ENCODE peak calls at places on chromosomes 5 and 9, in five cellular contexts. W, U, Z, E and G are unnamed samples.
A peak's percentile ranks its signal among the peaks of the same experiment; 100 is the strongest.

GRCh38 chr5:157459715-157460599 is at the start of gene NIPAL4:
- DNase-seq in Z (peak; percentile 86), E (peak; percentile 38), U (peak; percentile 32), W (peak; percentile 34), G (peak; percentile 38)

GRCh38 chr5:56167522-56167921 is 65.6 kb downstream of the ANKRD55 start:
- DNase-seq in Z (no peak), U (no peak), E (no peak), W (no peak), G (no peak)

GRCh38 chr9:37444890-37445289 is 20.4 kb downstream of the ZBTB5 start:
- DNase-seq in U (no peak), Z (no peak), W (no peak), E (no peak), G (no peak)

GRCh38 chr5:96790851-96791513 is 16.8 kb downstream of the ERAP1 start:
- DNase-seq in Z (no peak), U (no peak), W (no peak), E (no peak), G (no peak)

GRCh38 chr5:77419644-77420582 is 72.2 kb downstream of the WDR41 start:
- DNase-seq in W (no peak), U (no peak), Z (no peak), E (no peak), G (no peak)

GRCh38 chr5:158121678-158122077 is 262.7 kb upstream of the CLINT1 start:
- DNase-seq in Z (no peak), E (no peak), U (no peak), W (no peak), G (no peak)

GRCh38 chr9:96087669-96088299 is 212.3 kb downstream of the ERCC6L2 start:
- DNase-seq in W (no peak), U (no peak), E (no peak), Z (no peak), G (no peak)

GRCh38 chr9:33318781-33319180 is 28.5 kb downstream of the NFX1 start:
- DNase-seq in U (no peak), E (no peak), W (no peak), Z (peak; percentile 76), G (no peak)

GRCh38 chr9:76459691-76460635 is 981 bp downstream of the GCNT1 start:
- DNase-seq in W (no peak), E (peak; percentile 56), U (no peak), Z (peak; percentile 84), G (peak; percentile 39)

GRCh38 chr9:91949946-91950664 is at the start of gene ROR2:
- DNase-seq in U (peak; percentile 9), E (peak; percentile 89), Z (peak; percentile 78), W (peak; percentile 56), G (peak; percentile 85)

GRCh38 chr9:105880517-105880916 is 186.2 kb downstream of the TMEM38B start:
- DNase-seq in U (no peak), Z (no peak), W (no peak), E (no peak), G (no peak)

GRCh38 chr5:109099081-109099480 is 310.7 kb downstream of the PJA2 start:
- DNase-seq in Z (no peak), E (no peak), W (no peak), U (no peak), G (no peak)

GRCh38 chr9:126295936-126296600 is 30.6 kb upstream of the MVB12B start:
- DNase-seq in U (no peak), W (no peak), E (no peak), Z (no peak), G (no peak)

GRCh38 chr9:36436909-36437308 is 36.8 kb upstream of the RNF38 start:
- DNase-seq in W (no peak), Z (no peak), E (peak; percentile 68), U (no peak), G (peak; percentile 78)

GRCh38 chr9:124306098-124306735 is 48.5 kb downstream of the NEK6 start:
- DNase-seq in U (no peak), E (no peak), W (no peak), Z (no peak), G (no peak)

GRCh38 chr5:55533806-55534435 is 843 bp downstream of the PLPP1 start:
- DNase-seq in W (no peak), U (no peak), E (peak; percentile 72), Z (no peak), G (no peak)

GRCh38 chr5:36363101-36363500 is 61.4 kb upstream of the RANBP3L start:
- DNase-seq in Z (no peak), E (no peak), U (no peak), W (no peak), G (no peak)

GRCh38 chr9:127580879-127581278 is 31.2 kb upstream of the STXBP1 start:
- DNase-seq in U (no peak), W (no peak), Z (no peak), E (no peak), G (no peak)

GRCh38 chr5:9201761-9202160 is 344.1 kb downstream of the SEMA5A start:
- DNase-seq in E (no peak), U (no peak), W (no peak), Z (no peak), G (no peak)

GRCh38 chr5:138955013-138955660 is 80.0 kb upstream of the LRRTM2 start:
- DNase-seq in Z (peak; percentile 74), U (no peak), E (no peak), W (no peak), G (peak; percentile 60)

GRCh38 chr9:112780637-112781036 is 30.1 kb downstream of the SNX30 start:
- DNase-seq in E (no peak), U (no peak), W (no peak), Z (no peak), G (no peak)

GRCh38 chr5:178324481-178325310 is 92.1 kb upstream of the PHYKPL start:
- DNase-seq in Z (peak; percentile 81), E (no peak), W (no peak), U (no peak), G (no peak)

GRCh38 chr5:174145821-174146220 is 100.3 kb downstream of the NSG2 start:
- DNase-seq in U (no peak), E (no peak), W (no peak), Z (no peak), G (no peak)

GRCh38 chr5:163489055-163489744 is 16.2 kb upstream of the MAT2B start:
- DNase-seq in E (no peak), Z (no peak), W (no peak), U (no peak), G (no peak)

GRCh38 chr5:66171349-66172344 is 27.5 kb downstream of the SREK1 start:
- DNase-seq in Z (no peak), E (peak; percentile 56), W (no peak), U (peak; percentile 7), G (no peak)

GRCh38 chr9:14585730-14586473 is 107.3 kb downstream of the ZDHHC21 start:
- DNase-seq in E (no peak), W (peak; percentile 38), Z (no peak), U (no peak), G (no peak)